ENCODE peak calls at places on chromosomes 5 and 9, in four cellular contexts. B is left ventricle myocardium inferior, L is cardiac muscle cell, U is sigmoid colon. F is an unnamed sample.

GRCh38 chr9:37593877-37594448 is 1.6 kb upstream of the TOMM5 start:
- DNase-seq in U (no peak), B (no peak), L (no peak), F (no peak)

GRCh38 chr5:86909461-86909881 is 291.7 kb downstream of the COX7C start:
- DNase-seq in B (no peak), U (no peak), L (no peak), F (no peak)

GRCh38 chr9:134390537-134390936 is 64.3 kb downstream of the RXRA start:
- DNase-seq in L (no peak), U (no peak), B (no peak), F (peak; percentile 54)

GRCh38 chr5:127697894-127698600 is 5.1 kb upstream of the CCDC192 start:
- DNase-seq in B (no peak), U (no peak), L (no peak), F (no peak)

GRCh38 chr5:122183098-122183794 is 53.9 kb downstream of the ZNF474 start:
- DNase-seq in U (peak; percentile 82), L (no peak), B (peak; percentile 75), F (no peak)

GRCh38 chr9:99076483-99077171 is 28.3 kb upstream of the TGFBR1 start:
- DNase-seq in U (peak; percentile 48), B (no peak), L (no peak), F (peak; percentile 47)

GRCh38 chr5:147169399-147169798 is 65.4 kb upstream of the STK32A start:
- DNase-seq in L (no peak), B (no peak), U (no peak), F (no peak)

GRCh38 chr9:5425006-5425628 is 12.6 kb downstream of the PLGRKT start:
- DNase-seq in L (no peak), U (no peak), B (no peak), F (peak; percentile 49)

GRCh38 chr5:2757563-2758311 is 6.3 kb upstream of the IRX2 start:
- DNase-seq in U (no peak), L (no peak), B (no peak), F (no peak)

GRCh38 chr9:129586647-129587046 is 34.3 kb downstream of the C9orf50 start:
- DNase-seq in U (no peak), B (no peak), L (no peak), F (no peak)

GRCh38 chr5:138752341-138752950 is 779 bp upstream of the CTNNA1 start:
- DNase-seq in L (peak; percentile 17), B (peak; percentile 20), U (peak; percentile 68), F (no peak)

GRCh38 chr9:106621299-106621920 is 241.6 kb upstream of the ZNF462 start:
- DNase-seq in U (no peak), B (no peak), L (peak; percentile 7), F (no peak)

GRCh38 chr9:113622038-113622437 is 158.5 kb downstream of the RGS3 start:
- DNase-seq in B (no peak), U (no peak), L (no peak), F (no peak)

GRCh38 chr5:80189201-80189600 is 66.6 kb downstream of the SERINC5 start:
- DNase-seq in L (peak; percentile 35), U (no peak), B (no peak), F (no peak)

GRCh38 chr5:61969761-61970160 is 336.2 kb upstream of the KIF2A start:
- DNase-seq in L (no peak), U (no peak), B (no peak), F (no peak)

GRCh38 chr5:142881076-142881466 is 110.9 kb downstream of the ARHGAP26 start:
- DNase-seq in L (no peak), U (no peak), B (no peak), F (no peak)

DNA sequence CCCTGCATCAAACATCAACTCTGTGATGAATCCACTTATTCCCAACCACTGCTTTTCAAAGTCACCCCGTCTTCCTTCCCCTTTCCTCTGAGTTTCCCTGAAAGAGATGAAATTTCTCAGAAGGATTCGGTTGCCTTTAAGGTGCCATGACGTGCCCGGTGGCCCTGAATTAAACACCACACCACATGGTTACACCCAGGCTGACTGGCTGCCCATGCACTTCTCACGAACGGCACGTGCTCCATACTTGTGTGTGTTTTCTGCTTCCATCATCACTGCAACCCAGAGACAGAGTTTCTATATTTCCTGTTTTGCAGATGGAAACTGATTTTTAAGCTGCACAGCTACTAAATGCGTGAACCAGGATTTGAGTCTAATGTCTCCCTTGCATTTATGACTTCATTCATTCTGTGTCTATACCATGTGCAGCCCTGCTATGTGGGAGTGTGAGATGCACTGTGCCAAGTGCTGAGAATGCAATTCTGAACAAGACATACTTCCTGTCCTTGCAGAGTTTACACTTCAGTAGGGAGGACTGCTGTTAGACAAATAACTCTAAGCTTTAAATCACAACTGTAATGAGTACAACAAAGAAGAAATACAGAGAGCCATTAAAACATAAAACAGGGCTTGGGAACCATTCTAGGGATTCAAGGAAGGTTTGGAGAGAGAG is 162.9 kb downstream of the NXNL2 start:
- DNase-seq in L (no peak), U (no peak), B (no peak), F (no peak)
- H3K4me1 ChIP-seq in L (no peaks in the 10 kb centered on the region), U (no peaks in the 10 kb centered on the region), B (peaks cover 6% of the 10 kb centered on the region), F (no peaks in the 10 kb centered on the region)

GRCh38 chr5:73300520-73301207 is 127.7 kb downstream of the TMEM174 start:
- DNase-seq in U (no peak), L (no peak), B (no peak), F (no peak)

GRCh38 chr5:73303139-73304079 is 130.4 kb downstream of the TMEM174 start:
- DNase-seq in L (peak; percentile 18), U (no peak), B (no peak), F (no peak)

GRCh38 chr5:73302797-73303138 is 129.8 kb downstream of the TMEM174 start:
- DNase-seq in U (no peak), B (no peak), L (no peak), F (no peak)

GRCh38 chr5:73299665-73300435 is 126.9 kb downstream of the TMEM174 start:
- DNase-seq in U (no peak), L (no peak), B (no peak), F (no peak)

DNA sequence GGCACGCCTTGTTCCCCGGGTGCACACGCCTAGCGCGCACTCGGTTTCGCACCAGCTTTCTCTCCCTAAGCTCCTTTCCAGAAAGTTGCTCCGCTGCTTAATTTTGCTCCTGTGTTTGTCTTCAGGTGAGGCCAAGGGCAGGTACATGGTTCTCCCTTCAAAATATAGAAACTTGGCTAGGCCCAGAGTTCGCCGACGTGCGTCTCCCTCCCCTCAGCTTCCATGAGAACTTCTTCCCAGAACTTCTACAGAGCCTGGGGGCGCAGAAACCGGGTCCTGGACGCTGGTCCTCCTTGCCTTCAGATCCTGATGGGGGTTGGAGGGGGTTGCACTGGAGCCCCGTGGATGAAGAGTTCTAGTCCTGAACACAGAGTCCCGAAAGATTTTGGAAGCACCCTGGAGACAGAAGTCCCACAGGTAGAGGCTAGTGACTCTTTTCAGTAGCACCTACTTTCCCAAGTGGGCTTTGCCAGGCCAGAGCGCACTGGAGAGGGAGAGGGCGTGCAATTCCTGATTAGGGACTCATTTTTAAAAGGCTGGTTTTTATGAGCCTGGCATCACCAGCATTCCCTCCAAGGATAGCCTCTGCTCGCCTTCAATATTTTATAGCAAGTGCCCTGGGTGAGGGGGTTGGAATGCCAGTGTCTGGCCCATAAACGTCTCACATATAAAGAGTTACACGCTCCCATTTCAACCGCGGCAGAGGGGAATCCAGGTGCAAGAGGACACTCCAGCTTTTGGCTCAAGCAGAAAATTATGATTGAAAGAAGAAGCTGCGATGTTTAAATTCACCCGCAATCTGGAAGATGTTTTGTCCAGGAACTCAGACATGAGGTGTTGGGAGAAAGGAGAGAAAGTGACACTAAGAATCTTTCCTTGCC is 128.5 kb downstream of the TMEM174 start:
- DNase-seq in B (no peak), U (no peak), L (no peak), F (no peak)
- H3K27me3 ChIP-seq in B (peaks cover 100% of the 10 kb centered on the region), U (peaks cover 95% of the 10 kb centered on the region), L (peaks cover 99% of the 10 kb centered on the region), F (peaks cover 10% of the 10 kb centered on the region)

GRCh38 chr5:102591650-102592049 is 92.8 kb upstream of the SLCO6A1 start:
- DNase-seq in B (no peak), U (no peak), L (no peak), F (no peak)
- H3K4me3 ChIP-seq in B (no peak overlapping the region), U (no peak overlapping the region), L (no peak overlapping the region), F (no peak overlapping the region)

DNA sequence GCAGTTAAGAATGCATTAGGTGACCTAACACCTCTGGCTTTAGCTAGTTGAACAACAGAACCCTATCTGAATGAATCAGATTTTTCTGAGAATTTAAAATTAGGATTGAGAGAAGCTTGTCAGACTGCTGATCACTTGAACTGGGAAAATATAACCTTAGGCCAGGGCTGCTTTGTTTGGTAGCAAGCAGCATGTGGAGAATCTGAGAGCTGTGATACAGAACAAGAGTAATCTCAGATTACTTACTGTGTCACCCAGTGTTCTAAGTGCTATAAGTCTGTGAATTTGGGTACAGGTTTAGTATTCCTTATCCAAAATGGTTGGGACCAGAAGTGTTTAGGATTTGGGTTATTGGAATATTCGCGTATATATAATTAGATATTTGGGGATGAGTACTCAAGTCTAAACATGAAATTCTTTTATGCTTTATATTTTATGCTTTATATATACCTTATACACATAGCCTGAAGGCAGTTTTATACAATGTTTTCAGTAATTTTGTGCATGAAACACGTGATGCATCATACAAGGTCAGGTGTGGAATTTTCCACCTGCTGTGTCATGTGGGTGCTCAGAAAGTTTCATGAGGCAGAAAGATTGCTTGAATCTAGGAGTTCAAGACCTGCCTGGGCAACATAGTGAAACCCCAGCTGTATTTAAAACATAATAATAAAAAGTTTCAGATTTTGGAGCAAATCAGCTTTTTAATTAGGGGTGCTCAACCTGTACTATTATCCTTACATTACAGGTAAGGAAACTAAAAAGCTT is 8.3 kb upstream of the CHD1 start:
- DNase-seq in B (no peak), U (no peak), L (no peak), F (no peak)
- H3K4me1 ChIP-seq in B (peaks cover 98% of the 10 kb centered on the region), U (peaks cover 58% of the 10 kb centered on the region), L (peaks cover 23% of the 10 kb centered on the region), F (peaks cover 43% of the 10 kb centered on the region)

F was measured in naive thymus-derived CD4-positive, alpha-beta T cell.